ENCODE peak calls at places on chromosomes 5 and 9, in nine cellular contexts. B is stomach; M is heart right ventricle; I is CD8-positive, alpha-beta T cell; O is H7; Y is IMR-90; R is Peyer's patch; S is suprapubic skin; P is kidney epithelial cell. U is an unnamed sample.

GRCh38 chr5:174725991-174726601 is 1.7 kb downstream of the MSX2 start:
- DNase-seq in B (no peak), M (no peak), I (no peak), O (no peak), Y (no peak), R (no peak), S (no peak), P (no peak), U (no peak)

GRCh38 chr5:128304121-128304520 is 220.6 kb downstream of the SLC12A2 start:
- DNase-seq in B (no peak), M (no peak), I (no peak), O (no peak), Y (peak; percentile 73), R (no peak), S (no peak), P (peak; percentile 61), U (peak; percentile 80)

GRCh38 chr5:150473673-150474358 is 24.3 kb upstream of the RPS14 start:
- DNase-seq in B (no peak), M (no peak), I (no peak), O (peak; percentile 80), Y (peak; percentile 44), R (no peak), S (no peak), P (peak; percentile 96), U (no peak)

GRCh38 chr9:118928723-118929122 is 440.5 kb downstream of the BRINP1 start:
- DNase-seq in B (no peak), M (no peak), I (no peak), O (peak; percentile 6), Y (no peak), R (no peak), S (no peak), P (no peak), U (no peak)

GRCh38 chr9:37053684-37054512 is 19.8 kb upstream of the PAX5 start:
- DNase-seq in B (no peak), M (no peak), I (no peak), O (no peak), Y (no peak), R (no peak), S (no peak), P (no peak), U (no peak)

GRCh38 chr5:172886974-172887491 is 53.0 kb downstream of the ERGIC1 start:
- DNase-seq in B (peak; percentile 54), M (peak; percentile 46), I (no peak), O (no peak), Y (peak; percentile 88), R (no peak), S (peak; percentile 84), P (peak; percentile 72), U (peak; percentile 98)

GRCh38 chr5:50889790-50890189 is 223.4 kb downstream of the PARP8 start:
- DNase-seq in B (no peak), M (no peak), I (no peak), O (no peak), Y (no peak), R (no peak), S (no peak), P (no peak), U (no peak)

GRCh38 chr9:77433675-77434445 is 214.3 kb downstream of the GNA14 start:
- DNase-seq in B (peak; percentile 61), M (peak; percentile 46), I (peak; percentile 46), O (peak; percentile 87), Y (peak; percentile 74), R (no peak), S (no peak), P (no peak), U (peak; percentile 33)

GRCh38 chr5:172637122-172637580 is 3.9 kb upstream of the NEURL1B start:
- DNase-seq in B (no peak), M (no peak), I (no peak), O (peak; percentile 53), Y (no peak), R (no peak), S (peak; percentile 77), P (no peak), U (no peak)

GRCh38 chr9:19411316-19411715 is 2.5 kb downstream of the ACER2 start:
- DNase-seq in B (no peak), M (no peak), I (no peak), O (no peak), Y (peak; percentile 76), R (no peak), S (no peak), P (no peak), U (no peak)

GRCh38 chr9:123365881-123366528 is 10.0 kb downstream of the CRB2 start:
- DNase-seq in B (no peak), M (no peak), I (no peak), O (peak; percentile 82), Y (no peak), R (no peak), S (no peak), P (no peak), U (no peak)

GRCh38 chr5:135072357-135073247 is 38.6 kb upstream of the PITX1 start:
- DNase-seq in B (no peak), M (no peak), I (no peak), O (peak; percentile 84), Y (no peak), R (no peak), S (no peak), P (no peak), U (peak; percentile 3)

GRCh38 chr9:129225815-129226214 is 47.8 kb upstream of the IER5L start:
- DNase-seq in B (peak; percentile 46), M (peak; percentile 75), I (peak; percentile 62), O (peak; percentile 82), Y (peak; percentile 73), R (peak; percentile 48), S (no peak), P (no peak), U (peak; percentile 60)

GRCh38 chr9:65432722-65433323 is 147.8 kb upstream of the FOXD4L5 start:
- DNase-seq in B (no peak), M (no peak), I (no peak), O (no peak), Y (no peak), R (no peak), S (no peak), P (no peak), U (no peak)

GRCh38 chr9:9585920-9586319 is 1026.9 kb downstream of the PTPRD start:
- DNase-seq in B (no peak), M (no peak), I (no peak), O (no peak), Y (no peak), R (no peak), S (no peak), P (no peak), U (no peak)

GRCh38 chr5:114335391-114335790 is 26.5 kb upstream of the KCNN2 start:
- DNase-seq in B (no peak), M (no peak), I (no peak), O (no peak), Y (peak; percentile 52), R (no peak), S (no peak), P (no peak), U (no peak)

GRCh38 chr5:102528600-102528999 is 29.8 kb upstream of the SLCO6A1 start:
- DNase-seq in B (no peak), M (no peak), I (no peak), O (no peak), Y (no peak), R (no peak), S (no peak), P (no peak), U (no peak)

DNA sequence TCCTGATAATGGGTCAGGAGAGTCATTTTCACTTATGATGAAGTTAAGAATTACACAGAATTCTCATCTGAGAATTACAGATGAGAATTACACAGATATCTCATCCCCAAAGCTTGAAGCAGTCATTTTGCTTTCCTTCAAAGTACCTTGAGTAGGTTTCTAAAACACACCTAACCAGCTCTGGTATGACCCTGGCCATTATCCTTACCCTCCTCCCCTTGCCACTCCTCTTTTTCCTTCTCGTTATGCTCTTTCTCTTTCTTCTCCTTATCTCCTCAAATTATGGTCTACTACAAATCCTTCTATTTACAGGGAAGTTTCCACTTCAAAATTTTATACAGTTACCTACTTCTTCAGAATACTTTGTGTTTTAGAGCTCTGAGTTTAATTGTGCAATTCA is 44.5 kb downstream of the MEF2C start:
- DNase-seq in B (no peak), M (no peak), I (no peak), O (no peak), Y (no peak), R (no peak), S (no peak), P (no peak), U (no peak)
- H3K4me3 ChIP-seq in B (no peak overlapping the region), M (no peak overlapping the region), I (no peak overlapping the region), O (no peak overlapping the region), Y (no peak overlapping the region), R (no peak overlapping the region), S (no peak overlapping the region), P (no peak overlapping the region), U (no peak overlapping the region)

DNA sequence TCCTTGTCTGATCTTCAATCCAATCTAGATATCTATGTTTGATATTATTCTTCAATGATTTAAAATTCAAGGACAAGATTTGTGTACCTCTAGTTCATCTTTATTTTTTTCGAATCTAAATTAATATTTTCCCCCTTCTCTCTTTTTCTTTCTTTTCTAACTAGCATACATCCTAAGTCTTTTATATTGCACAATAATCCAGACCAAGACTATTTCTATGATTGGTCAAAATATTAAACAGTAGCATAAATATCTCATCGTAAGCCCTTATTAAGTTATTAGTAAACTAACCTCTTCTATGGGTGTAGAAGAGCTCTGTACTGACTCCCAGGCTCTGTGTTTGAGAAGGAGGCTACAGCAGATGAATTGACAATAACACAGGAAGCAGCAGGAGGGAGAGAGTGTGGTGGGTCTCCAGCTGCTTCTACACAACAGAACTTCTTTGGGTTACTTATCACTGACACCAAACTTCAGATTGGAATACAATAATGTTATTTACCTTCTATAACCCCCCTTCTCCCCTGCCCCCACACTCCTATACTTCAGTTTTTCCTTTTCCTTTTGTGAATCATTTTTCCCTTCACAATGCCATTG is 11.9 kb upstream of the PLCXD3 start:
- DNase-seq in B (no peak), M (no peak), I (no peak), O (peak; percentile 4), Y (no peak), R (no peak), S (no peak), P (no peak), U (no peak)
- H3K4me3 ChIP-seq in B (no peak overlapping the region), M (no peak overlapping the region), I (no peak overlapping the region), O (no peak overlapping the region), Y (no peak overlapping the region), R (no peak overlapping the region), S (no peak overlapping the region), P (no peak overlapping the region), U (no peak overlapping the region)

GRCh38 chr5:140130949-140131733 is 5.4 kb downstream of the IGIP start:
- DNase-seq in B (no peak), M (no peak), I (no peak), O (no peak), Y (no peak), R (no peak), S (no peak), P (no peak), U (no peak)
- H3K4me3 ChIP-seq in B (no peak overlapping the region), M (no peak overlapping the region), I (no peak overlapping the region), O (no peak overlapping the region), Y (no peak overlapping the region), R (no peak overlapping the region), S (no peak overlapping the region), P (no peak overlapping the region), U (no peak overlapping the region)

GRCh38 chr5:80125022-80125961 is 90.1 kb downstream of the THBS4 start:
- DNase-seq in B (no peak), M (no peak), I (no peak), O (no peak), Y (no peak), R (no peak), S (no peak), P (no peak), U (no peak)
- H3K4me3 ChIP-seq in B (no peak overlapping the region), M (no peak overlapping the region), I (no peak overlapping the region), O (no peak overlapping the region), Y (no peak overlapping the region), R (no peak overlapping the region), S (no peak overlapping the region), P (no peak overlapping the region), U (no peak overlapping the region)